ENCODE peak calls at places on chromosome 16, in six cellular contexts. G, S, O, J, V and U are unnamed samples.
A peak's percentile ranks its signal among the peaks of the same experiment; 100 is the strongest.

GRCh38 chr16:78750611-78751010 is 651.2 kb downstream of the WWOX start:
- DNase-seq in G (no peak), S (no peak), O (no peak), J (no peak), V (no peak), U (no peak)

GRCh38 chr16:82197540-82198240 is 27.7 kb upstream of the MPHOSPH6 start:
- DNase-seq in G (no peak), S (no peak), O (no peak), J (no peak), V (no peak), U (no peak)

GRCh38 chr16:31568577-31569359 is 41.1 kb downstream of the AHSP start:
- DNase-seq in G (no peak), S (no peak), O (no peak), J (no peak), V (no peak), U (no peak)

GRCh38 chr16:56401482-56401881 is 23.9 kb downstream of the AMFR start:
- DNase-seq in G (no peak), S (peak; percentile 92), O (no peak), J (peak; percentile 30), V (no peak), U (no peak)

GRCh38 chr16:89120921-89121351 is 27.3 kb downstream of the ACSF3 start:
- DNase-seq in G (no peak), S (no peak), O (no peak), J (no peak), V (no peak), U (no peak)

GRCh38 chr16:56246051-56246817 is 54.9 kb downstream of the GNAO1 start:
- DNase-seq in G (no peak), S (no peak), O (peak; percentile 31), J (peak; percentile 97), V (peak; percentile 5), U (no peak)

GRCh38 chr16:13833510-13833909 is 86.4 kb upstream of the ERCC4 start:
- DNase-seq in G (no peak), S (no peak), O (no peak), J (no peak), V (no peak), U (no peak)

GRCh38 chr16:56262879-56263245 is 71.6 kb downstream of the GNAO1 start:
- DNase-seq in G (no peak), S (no peak), O (no peak), J (no peak), V (no peak), U (no peak)

GRCh38 chr16:50453446-50453845 is 84.7 kb upstream of the BRD7 start:
- DNase-seq in G (no peak), S (no peak), O (no peak), J (no peak), V (no peak), U (no peak)

GRCh38 chr16:85210423-85211169 is 98.3 kb upstream of the CIBAR2 start:
- DNase-seq in G (no peak), S (no peak), O (no peak), J (peak; percentile 37), V (peak; percentile 92), U (no peak)

GRCh38 chr16:14070877-14071575 is at the start of gene MRTFB:
- DNase-seq in G (peak; percentile 73), S (peak; percentile 63), O (peak; percentile 92), J (peak; percentile 78), V (peak; percentile 27), U (peak; percentile 83)

GRCh38 chr16:30870904-30871303 is 23.0 kb downstream of the BCL7C start:
- DNase-seq in G (no peak), S (no peak), O (no peak), J (no peak), V (no peak), U (no peak)

GRCh38 chr16:54034684-54035083 is 251.9 kb downstream of the IRX3 start:
- DNase-seq in G (no peak), S (no peak), O (no peak), J (no peak), V (peak; percentile 20), U (no peak)

GRCh38 chr16:50102046-50102756 is 36.4 kb downstream of the HEATR3 start:
- DNase-seq in G (no peak), S (no peak), O (no peak), J (no peak), V (peak; percentile 86), U (peak; percentile 28)

GRCh38 chr16:55968221-55968620 is 93.0 kb upstream of the CES5A start:
- DNase-seq in G (no peak), S (no peak), O (no peak), J (no peak), V (no peak), U (no peak)

GRCh38 chr16:57590654-57591085 is 37.8 kb upstream of the ADGRG1 start:
- DNase-seq in G (no peak), S (no peak), O (peak; percentile 59), J (peak; percentile 61), V (peak; percentile 80), U (no peak)

GRCh38 chr16:55443855-55444254 is 35.1 kb upstream of the MMP2 start:
- DNase-seq in G (no peak), S (no peak), O (no peak), J (no peak), V (no peak), U (no peak)

GRCh38 chr16:73057369-73058210 is 9.7 kb upstream of the ZFHX3 start:
- DNase-seq in G (no peak), S (no peak), O (peak; percentile 82), J (no peak), V (no peak), U (no peak)

GRCh38 chr16:24800586-24800985 is 45.2 kb upstream of the SLC5A11 start:
- DNase-seq in G (no peak), S (no peak), O (no peak), J (peak; percentile 8), V (peak; percentile 65), U (no peak)

GRCh38 chr16:80940069-80940856 is 66.4 kb downstream of the CMC2 start:
- DNase-seq in G (no peak), S (no peak), O (no peak), J (no peak), V (peak; percentile 15), U (no peak)

GRCh38 chr16:13158427-13158826 is 257.0 kb downstream of the SHISA9 start:
- DNase-seq in G (no peak), S (no peak), O (no peak), J (no peak), V (no peak), U (no peak)

GRCh38 chr16:2428051-2428786 is 1.0 kb upstream of the CCNF start:
- DNase-seq in G (no peak), S (no peak), O (peak; percentile 72), J (no peak), V (no peak), U (no peak)

GRCh38 chr16:27436065-27436464 is 34.1 kb downstream of the IL21R start:
- DNase-seq in G (no peak), S (no peak), O (no peak), J (no peak), V (no peak), U (no peak)

GRCh38 chr16:67215690-67216089 is 11.2 kb upstream of the TMEM208 start:
- DNase-seq in G (no peak), S (no peak), O (no peak), J (no peak), V (no peak), U (no peak)

GRCh38 chr16:1650131-1650530 is 27.9 kb upstream of the JPT2 start:
- DNase-seq in G (no peak), S (no peak), O (no peak), J (no peak), V (no peak), U (no peak)

GRCh38 chr16:68374961-68375660 is 64.3 kb downstream of the PRMT7 start:
- DNase-seq in G (no peak), S (no peak), O (no peak), J (no peak), V (no peak), U (no peak)

GRCh38 chr16:8869212-8869987 is 594 bp upstream of the CARHSP1 start:
- DNase-seq in G (no peak), S (no peak), O (peak; percentile 31), J (no peak), V (no peak), U (no peak)

GRCh38 chr16:75385507-75386152 is 47.7 kb downstream of the CFDP1 start:
- DNase-seq in G (no peak), S (no peak), O (peak; percentile 84), J (no peak), V (peak; percentile 88), U (no peak)

GRCh38 chr16:48113471-48113870 is 42.3 kb downstream of the ABCC12 start:
- DNase-seq in G (no peak), S (no peak), O (peak; percentile 23), J (no peak), V (no peak), U (no peak)

GRCh38 chr16:66298571-66299120 is 67.8 kb upstream of the CDH5 start:
- DNase-seq in G (no peak), S (no peak), O (no peak), J (peak; percentile 55), V (no peak), U (no peak)

GRCh38 chr16:5032748-5033167 is 977 bp downstream of the NAGPA start:
- DNase-seq in G (no peak), S (no peak), O (peak; percentile 51), J (no peak), V (no peak), U (no peak)

GRCh38 chr16:49349446-49350168 is 24.0 kb upstream of the C16orf78 start:
- DNase-seq in G (no peak), S (no peak), O (no peak), J (no peak), V (no peak), U (no peak)

GRCh38 chr16:19777061-19777460 is 59.0 kb downstream of the IQCK start:
- DNase-seq in G (no peak), S (no peak), O (no peak), J (no peak), V (no peak), U (no peak)

GRCh38 chr16:24848065-24848464 is 2.3 kb downstream of the SLC5A11 start:
- DNase-seq in G (no peak), S (no peak), O (no peak), J (peak; percentile 7), V (peak; percentile 82), U (no peak)

GRCh38 chr16:84763629-84764028 is 56.2 kb upstream of the CRISPLD2 start:
- DNase-seq in G (no peak), S (no peak), O (no peak), J (no peak), V (no peak), U (no peak)

GRCh38 chr16:87704754-87705353 is 60.9 kb downstream of the KLHDC4 start:
- DNase-seq in G (no peak), S (no peak), O (no peak), J (no peak), V (no peak), U (no peak)
- H3K36me3 ChIP-seq in G (peaks cover 16% of the 10 kb centered on the region), S (no peaks in the 10 kb centered on the region), O (no peaks in the 10 kb centered on the region), J (peaks cover 51% of the 10 kb centered on the region), V (peaks cover 19% of the 10 kb centered on the region), U (peaks cover 29% of the 10 kb centered on the region)

GRCh38 chr16:10535461-10535860 is 44.9 kb downstream of the EMP2 start:
- DNase-seq in G (no peak), S (no peak), O (no peak), J (no peak), V (no peak), U (no peak)
- H3K36me3 ChIP-seq in G (no peaks in the 10 kb centered on the region), S (no peaks in the 10 kb centered on the region), O (no peaks in the 10 kb centered on the region), J (peaks cover 30% of the 10 kb centered on the region), V (peaks cover 3% of the 10 kb centered on the region), U (no peaks in the 10 kb centered on the region)

GRCh38 chr16:21971856-21972255 is 18.7 kb downstream of the UQCRC2 start:
- DNase-seq in G (no peak), S (no peak), O (no peak), J (no peak), V (no peak), U (no peak)
- H3K36me3 ChIP-seq in G (peaks cover 67% of the 10 kb centered on the region), S (peaks cover 10% of the 10 kb centered on the region), O (no peaks in the 10 kb centered on the region), J (peaks cover 38% of the 10 kb centered on the region), V (peaks cover 51% of the 10 kb centered on the region), U (peaks cover 98% of the 10 kb centered on the region)

GRCh38 chr16:519425-519824 is 8.1 kb upstream of the CAPN15 start:
- DNase-seq in G (no peak), S (no peak), O (no peak), J (no peak), V (no peak), U (no peak)
- H3K36me3 ChIP-seq in G (no peaks in the 10 kb centered on the region), S (no peaks in the 10 kb centered on the region), O (no peaks in the 10 kb centered on the region), J (peaks cover 46% of the 10 kb centered on the region), V (peaks cover 42% of the 10 kb centered on the region), U (peaks cover 9% of the 10 kb centered on the region)